ENCODE peak calls at places on chromosome 22, in seven cellular contexts. F is IMR-90, E is neuronal stem cell, D is trophoblast cell, Z is H9, I is mesenchymal stem cell, B is H1. A is an unnamed sample.

GRCh38 chr22:26287382-26288228 is 118.3 kb downstream of the SEZ6L start:
- DNase-seq in Z (no peak), B (no peak), D (no peak), E (no peak), I (no peak), F (no peak), A (no peak)

GRCh38 chr22:31646186-31647019 is 15.6 kb downstream of the PISD start:
- DNase-seq in B (no peak), E (no peak), Z (no peak), F (peak; percentile 100), I (peak; percentile 98), D (peak; percentile 93), A (peak; percentile 86)

GRCh38 chr22:44678245-44678979 is 23.6 kb upstream of the PRR5 start:
- DNase-seq in E (no peak), Z (no peak), D (no peak), B (no peak), F (no peak), I (no peak), A (no peak)

GRCh38 chr22:24952837-24953293 is 349 bp downstream of the KIAA1671 start:
- DNase-seq in E (peak; percentile 65), B (peak; percentile 79), F (peak; percentile 7), I (peak; percentile 86), D (peak; percentile 62), Z (peak; percentile 81), A (peak; percentile 93)

GRCh38 chr22:47619631-47620030 is 857.2 kb downstream of the TBC1D22A start:
- DNase-seq in E (no peak), I (no peak), D (no peak), Z (no peak), B (peak; percentile 29), F (no peak), A (no peak)

GRCh38 chr22:44538071-44538470 is 40.0 kb upstream of the RTL6 start:
- DNase-seq in B (no peak), E (no peak), Z (no peak), I (peak; percentile 56), D (peak; percentile 82), F (peak; percentile 43), A (no peak)

GRCh38 chr22:36065462-36065774 is 36.8 kb upstream of the RBFOX2 start:
- DNase-seq in B (no peak), I (no peak), D (no peak), Z (no peak), E (no peak), F (no peak), A (no peak)

GRCh38 chr22:44850946-44851345 is 98.6 kb downstream of the ARHGAP8 start:
- DNase-seq in D (no peak), F (no peak), E (no peak), I (no peak), Z (no peak), B (no peak), A (no peak)

GRCh38 chr22:31106001-31106571 is 1.3 kb downstream of the SELENOM start:
- DNase-seq in D (peak; percentile 7), E (no peak), F (no peak), B (no peak), Z (no peak), I (peak; percentile 33), A (peak; percentile 39)

GRCh38 chr22:50603511-50604255 is 3.1 kb downstream of the MAPK8IP2 start:
- DNase-seq in E (no peak), B (no peak), I (no peak), F (no peak), D (no peak), Z (no peak), A (no peak)

GRCh38 chr22:32951081-32951806 is 106.9 kb downstream of the SYN3 start:
- DNase-seq in B (peak; percentile 68), F (no peak), Z (peak; percentile 37), D (no peak), I (peak; percentile 62), E (no peak), A (peak; percentile 30)

GRCh38 chr22:38262051-38262795 is 10.6 kb downstream of the TMEM184B start:
- DNase-seq in Z (peak; percentile 77), I (no peak), B (peak; percentile 84), D (peak; percentile 79), F (no peak), E (no peak), A (peak; percentile 61)

GRCh38 chr22:38259370-38259769 is 13.4 kb downstream of the TMEM184B start:
- DNase-seq in E (no peak), I (no peak), Z (no peak), D (no peak), B (no peak), F (no peak), A (no peak)

GRCh38 chr22:38258895-38259294 is 13.9 kb downstream of the TMEM184B start:
- DNase-seq in B (no peak), F (peak; percentile 91), D (no peak), I (no peak), Z (no peak), E (no peak), A (no peak)

GRCh38 chr22:38261478-38261803 is 11.4 kb downstream of the TMEM184B start:
- DNase-seq in E (no peak), D (no peak), Z (no peak), B (no peak), I (no peak), F (no peak), A (no peak)

DNA sequence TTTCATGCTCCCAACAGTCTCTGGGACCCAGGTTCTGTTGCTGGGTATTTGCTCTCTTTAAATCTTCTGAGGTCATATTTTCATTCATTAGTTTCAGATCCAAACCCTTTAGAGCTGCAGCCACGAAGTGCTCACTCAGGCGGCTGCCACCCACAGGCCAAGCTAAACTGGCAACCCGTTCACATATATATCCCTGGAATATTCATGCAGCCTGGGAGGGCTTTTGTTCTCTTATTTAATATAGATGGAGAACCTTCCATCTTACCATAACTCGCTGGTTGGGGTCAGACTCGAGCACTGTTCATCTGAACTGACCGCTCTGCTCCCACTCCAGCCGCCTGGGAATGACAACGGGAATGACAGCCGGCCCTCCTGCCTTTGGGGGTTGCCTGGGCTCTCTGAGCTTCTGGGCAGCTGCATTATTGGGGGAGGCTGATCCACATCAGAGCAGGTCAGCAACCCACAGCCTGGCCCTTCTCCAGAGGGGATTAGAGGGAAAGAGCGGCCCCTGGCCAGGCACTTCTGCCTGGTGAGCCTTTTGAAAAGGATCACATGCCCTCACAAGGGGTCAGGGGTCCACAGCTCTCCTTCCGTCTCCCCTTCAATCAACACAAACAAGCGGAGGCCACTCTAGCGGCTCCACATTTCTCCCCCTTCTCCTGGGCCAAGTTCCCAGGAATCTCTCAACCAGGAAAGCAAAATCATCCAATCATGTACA is 11.9 kb downstream of the TMEM184B start:
- DNase-seq in I (no peak), B (no peak), E (peak; percentile 49), D (no peak), F (peak; percentile 29), Z (no peak), A (no peak)
- H3K4ac ChIP-seq in I (no peak overlapping the region), B (no peak overlapping the region), E (no peak overlapping the region), D (peak overlapping the region; percentile 32), F (peak overlapping the region; percentile 66), Z (no peak overlapping the region), A (no peak overlapping the region)

GRCh38 chr22:39658367-39658766 is 87.8 kb downstream of the CACNA1I start:
- DNase-seq in Z (no peak), I (no peak), D (no peak), F (no peak), E (no peak), B (no peak), A (no peak)

GRCh38 chr22:39655736-39656285 is 85.3 kb downstream of the CACNA1I start:
- DNase-seq in I (no peak), E (no peak), B (no peak), Z (no peak), D (no peak), F (no peak), A (no peak)

GRCh38 chr22:39654959-39655579 is 84.5 kb downstream of the CACNA1I start:
- DNase-seq in F (no peak), D (no peak), Z (peak; percentile 62), E (no peak), I (no peak), B (no peak), A (no peak)

GRCh38 chr22:39658806-39659463 is 88.4 kb downstream of the CACNA1I start:
- DNase-seq in I (no peak), E (no peak), D (no peak), F (no peak), Z (no peak), B (no peak), A (no peak)

DNA sequence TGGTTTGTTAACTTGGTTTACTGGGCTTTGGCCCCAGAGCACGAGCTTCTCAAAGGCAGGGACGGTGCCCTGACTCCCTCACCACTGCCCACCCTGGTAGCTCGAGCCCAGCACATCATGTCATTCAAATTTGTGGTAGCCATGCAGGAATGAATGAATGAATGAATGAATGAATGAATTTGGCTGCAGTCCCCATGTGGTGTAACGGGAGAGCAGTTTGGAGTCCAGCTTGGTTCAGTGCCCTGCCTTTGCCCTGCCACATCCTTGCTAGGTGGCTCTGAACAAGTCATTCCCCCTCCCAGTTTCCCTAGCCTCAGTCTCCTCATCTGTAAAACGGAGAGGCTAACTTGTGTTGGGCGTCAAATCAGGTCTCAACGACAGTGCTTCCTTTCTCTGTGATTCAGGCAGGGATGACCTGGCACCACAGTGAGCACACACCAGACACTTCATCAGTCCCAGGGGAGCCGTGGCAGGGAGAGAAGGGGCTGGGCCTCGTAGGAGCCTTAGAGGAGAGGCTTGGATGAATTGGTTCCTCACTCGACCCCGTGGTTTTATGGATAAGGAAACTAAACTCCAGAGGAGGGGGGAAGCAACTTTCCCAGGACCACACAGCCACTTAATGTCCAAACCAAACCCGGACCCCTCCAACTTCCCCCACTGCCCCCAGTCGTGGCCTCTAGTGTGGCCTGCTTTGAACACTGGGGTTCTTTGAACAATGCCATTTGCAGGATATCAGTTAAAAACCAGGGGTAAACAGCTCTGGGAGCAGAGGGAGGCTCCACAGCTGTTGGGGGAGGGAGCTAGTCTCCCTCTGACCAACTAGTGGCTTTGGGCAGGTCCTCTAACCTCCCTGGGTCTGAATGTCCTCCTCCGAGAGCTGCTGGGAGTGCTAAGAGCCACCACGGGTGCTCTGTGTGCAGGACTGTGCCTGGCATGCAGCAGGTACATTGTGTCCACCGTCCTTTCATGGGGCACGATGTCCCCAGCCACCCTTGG is 86.2 kb downstream of the CACNA1I start:
- DNase-seq in I (no peak), Z (no peak), F (no peak), D (no peak), E (no peak), B (no peak), A (no peak)
- H3K4ac ChIP-seq in I (no peak overlapping the region), Z (no peak overlapping the region), F (no peak overlapping the region), D (no peak overlapping the region), E (no peak overlapping the region), B (no peak overlapping the region), A (no peak overlapping the region)

GRCh38 chr22:42164901-42165300 is 34.3 kb upstream of the CYP2D6 start:
- DNase-seq in D (no peak), Z (no peak), E (no peak), F (no peak), B (no peak), I (no peak), A (no peak)
- H3K4ac ChIP-seq in D (no peak overlapping the region), Z (no peak overlapping the region), E (no peak overlapping the region), F (no peak overlapping the region), B (no peak overlapping the region), I (no peak overlapping the region), A (no peak overlapping the region)

GRCh38 chr22:29043906-29044575 is 17.6 kb downstream of the C22orf31 start:
- DNase-seq in F (peak; percentile 66), D (no peak), I (peak; percentile 84), Z (no peak), B (no peak), E (no peak), A (no peak)
- H3K4ac ChIP-seq in F (peak overlapping the region; percentile 67), D (no peak overlapping the region), I (no peak overlapping the region), Z (no peak overlapping the region), B (no peak overlapping the region), E (no peak overlapping the region), A (no peak overlapping the region)